ENCODE peak calls at places on chromosomes 4 and X, in four cellular contexts. One of them, this sample, is unnamed.

GRCh38 chr4:76306882-76307669 is 543 bp downstream of the STBD1 start:
- DNase-seq in lower lobe of right lung: peak; percentile 78
- DNase-seq in H9: peak; percentile 70
- DNase-seq in GM20000: peak; percentile 40
- DNase-seq in this sample: peak; percentile 68

GRCh38 chr4:47490550-47490949 is 5.5 kb downstream of the ATP10D start:
- DNase-seq in GM20000: no peak
- DNase-seq in lower lobe of right lung: no peak
- DNase-seq in H9: peak; percentile 53
- DNase-seq in this sample: peak; percentile 17

GRCh38 chr4:4387531-4388311 is 819 bp downstream of the NSG1 start:
- DNase-seq in lower lobe of right lung: no peak
- DNase-seq in GM20000: no peak
- DNase-seq in H9: no peak
- DNase-seq in this sample: no peak

GRCh38 chr4:153204247-153205027 is at the start of gene TRIM2:
- DNase-seq in H9: peak; percentile 88
- DNase-seq in GM20000: no peak
- DNase-seq in lower lobe of right lung: peak; percentile 72
- DNase-seq in this sample: peak; percentile 78

GRCh38 chrX:41677183-41677582 is 11.6 kb upstream of the GPR34 start:
- DNase-seq in H9: no peak
- DNase-seq in lower lobe of right lung: no peak
- DNase-seq in GM20000: no peak
- DNase-seq in this sample: no peak

GRCh38 chrX:19805054-19805690 is 82.2 kb downstream of the SH3KBP1 start:
- DNase-seq in lower lobe of right lung: no peak
- DNase-seq in H9: no peak
- DNase-seq in GM20000: no peak
- DNase-seq in this sample: no peak

GRCh38 chr4:177673980-177674504 is 231.8 kb upstream of the AGA start:
- DNase-seq in GM20000: no peak
- DNase-seq in H9: no peak
- DNase-seq in lower lobe of right lung: no peak
- DNase-seq in this sample: no peak

GRCh38 chrX:24149346-24150050 is at the start of gene ZFX:
- DNase-seq in GM20000: peak; percentile 63
- DNase-seq in H9: peak; percentile 58
- DNase-seq in lower lobe of right lung: peak; percentile 79
- DNase-seq in this sample: peak; percentile 73

GRCh38 chr4:37977471-37978452 is 17.6 kb downstream of the PTTG2 start:
- DNase-seq in GM20000: peak; percentile 80
- DNase-seq in lower lobe of right lung: peak; percentile 88
- DNase-seq in H9: no peak
- DNase-seq in this sample: peak; percentile 85

GRCh38 chrX:101347859-101348451 is 587 bp downstream of the TIMM8A start:
- DNase-seq in H9: no peak
- DNase-seq in GM20000: peak; percentile 15
- DNase-seq in lower lobe of right lung: no peak
- DNase-seq in this sample: no peak

GRCh38 chr4:185435466-185435865 is 9.7 kb upstream of the UFSP2 start:
- DNase-seq in GM20000: no peak
- DNase-seq in lower lobe of right lung: no peak
- DNase-seq in H9: no peak
- DNase-seq in this sample: no peak

GRCh38 chr4:94962484-94962883 is 204.7 kb downstream of the BMPR1B start:
- DNase-seq in GM20000: no peak
- DNase-seq in lower lobe of right lung: no peak
- DNase-seq in H9: no peak
- DNase-seq in this sample: no peak

GRCh38 chr4:145827885-145828284 is 110.7 kb downstream of the ZNF827 start:
- DNase-seq in H9: no peak
- DNase-seq in GM20000: no peak
- DNase-seq in lower lobe of right lung: no peak
- DNase-seq in this sample: no peak

GRCh38 chr4:118740869-118741268 is 55.7 kb downstream of the METTL14 start:
- DNase-seq in GM20000: peak; percentile 8
- DNase-seq in H9: no peak
- DNase-seq in lower lobe of right lung: no peak
- DNase-seq in this sample: no peak

GRCh38 chrX:100647739-100648138 is 3.7 kb downstream of the SRPX2 start:
- DNase-seq in lower lobe of right lung: no peak
- DNase-seq in H9: no peak
- DNase-seq in GM20000: no peak
- DNase-seq in this sample: no peak

GRCh38 chr4:15684498-15684897 is 2.9 kb downstream of the FAM200B start:
- DNase-seq in lower lobe of right lung: no peak
- DNase-seq in GM20000: no peak
- DNase-seq in H9: no peak
- DNase-seq in this sample: no peak

GRCh38 chr4:15682790-15683495 is 1.3 kb downstream of the FAM200B start:
- DNase-seq in H9: no peak
- DNase-seq in GM20000: no peak
- DNase-seq in lower lobe of right lung: no peak
- DNase-seq in this sample: no peak

GRCh38 chr4:15681067-15681371 is 608 bp upstream of the FAM200B start:
- DNase-seq in GM20000: no peak
- DNase-seq in lower lobe of right lung: no peak
- DNase-seq in H9: no peak
- DNase-seq in this sample: no peak

GRCh38 chr4:15682340-15682725 is 706 bp downstream of the FAM200B start:
- DNase-seq in GM20000: no peak
- DNase-seq in H9: no peak
- DNase-seq in lower lobe of right lung: no peak
- DNase-seq in this sample: no peak

DNA sequence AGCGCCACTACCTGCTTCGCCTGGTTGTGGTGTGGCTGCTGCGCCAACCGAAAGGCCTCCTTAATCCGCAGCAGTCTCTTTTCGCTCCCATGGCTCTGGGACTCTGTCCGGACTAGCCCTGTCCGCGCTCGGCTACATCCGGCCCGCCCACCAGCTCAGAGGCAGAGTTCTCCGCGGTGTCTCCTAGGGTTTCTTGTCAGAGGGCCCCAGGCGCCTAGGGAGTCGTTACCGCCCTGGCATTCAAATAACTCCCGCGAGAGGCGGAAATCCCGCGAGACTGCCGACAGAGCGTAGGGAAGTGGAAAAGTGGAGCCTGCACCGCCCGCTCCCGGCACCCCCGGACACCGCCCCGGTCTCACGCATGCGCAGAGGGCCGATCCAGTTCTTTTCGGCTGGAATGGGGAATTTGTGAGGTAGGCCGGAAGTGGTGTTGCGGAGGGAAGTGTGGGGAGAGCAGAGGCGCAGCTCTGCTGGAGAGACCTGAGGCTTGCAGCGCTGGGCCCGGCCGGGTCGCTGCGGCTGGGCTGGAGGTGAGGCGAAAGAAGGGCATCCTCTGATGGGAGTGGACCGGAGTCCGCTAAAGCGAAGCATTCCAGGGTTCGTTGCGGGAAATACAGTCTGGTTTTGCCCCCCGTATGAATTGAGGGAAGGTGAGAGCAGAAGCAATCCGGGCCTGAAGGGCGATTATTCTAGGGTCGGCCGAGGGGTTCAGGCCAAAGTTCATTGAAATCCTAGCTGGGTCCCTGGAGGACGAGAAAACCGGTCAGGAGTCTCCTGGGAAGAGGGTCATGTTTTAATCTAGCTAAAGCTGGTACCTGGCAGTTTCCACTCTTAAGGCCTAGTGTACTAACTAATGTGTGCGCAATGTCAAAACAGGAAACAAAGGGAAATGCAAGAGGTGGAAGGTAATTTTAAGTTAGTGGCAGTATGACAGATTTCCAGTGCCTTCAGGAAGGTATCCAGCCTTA is at the start of gene FAM200B:
- DNase-seq in H9: peak; percentile 100
- DNase-seq in lower lobe of right lung: peak; percentile 98
- DNase-seq in GM20000: peak; percentile 97
- DNase-seq in this sample: peak; percentile 100
- TF ChIP-seq CTCF in H9: no peak
- TF ChIP-seq CTCF in lower lobe of right lung: peak; percentile 27
- TF ChIP-seq CTCF in GM20000: no peak
- TF ChIP-seq CTCF in this sample: peak; percentile 23

DNA sequence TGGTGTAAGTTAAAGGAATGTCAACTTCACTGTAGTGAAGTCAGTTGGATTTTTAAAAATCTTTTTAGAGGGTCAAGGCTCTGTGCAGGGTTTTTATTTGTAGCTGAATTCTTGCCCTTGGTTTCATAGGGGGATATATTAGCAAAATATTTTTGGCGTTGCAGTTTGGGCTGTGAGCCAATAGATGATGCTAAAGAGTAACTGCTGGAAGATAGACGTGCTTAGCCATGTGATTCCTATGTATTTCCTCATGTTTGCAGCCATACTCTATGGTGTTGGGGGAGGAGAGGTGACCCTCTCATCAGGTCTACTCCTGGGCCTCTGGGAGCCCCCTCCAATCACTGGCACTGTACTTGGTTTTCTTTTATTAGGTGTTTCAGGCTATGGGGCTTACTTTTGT is 246.7 kb upstream of the ARHGAP24 start:
- DNase-seq in lower lobe of right lung: no peak
- DNase-seq in H9: no peak
- DNase-seq in GM20000: no peak
- DNase-seq in this sample: no peak
- TF ChIP-seq CTCF in lower lobe of right lung: no peak
- TF ChIP-seq CTCF in H9: peak; percentile 49
- TF ChIP-seq CTCF in GM20000: no peak
- TF ChIP-seq CTCF in this sample: peak; percentile 50

DNA sequence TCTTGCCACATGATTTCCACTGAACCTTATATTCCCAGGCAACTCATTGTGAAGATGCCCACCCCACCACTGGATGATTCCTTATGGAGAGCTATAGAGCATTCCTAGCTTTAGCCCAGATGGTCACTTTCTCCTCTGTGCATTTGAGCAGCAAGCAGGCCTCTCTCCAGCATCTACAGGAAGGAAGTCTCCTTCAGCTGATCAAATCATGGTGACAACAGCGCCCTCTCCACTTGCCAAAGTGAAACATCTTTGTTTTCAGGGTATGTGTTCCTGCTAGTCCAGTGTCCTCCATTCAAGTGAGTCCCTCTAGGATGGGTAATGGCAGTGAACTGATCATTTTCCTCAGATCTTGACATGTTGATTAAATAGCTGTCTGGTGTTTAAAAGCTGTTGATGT is 10.9 kb upstream of the SYTL5 start:
- DNase-seq in lower lobe of right lung: no peak
- DNase-seq in H9: no peak
- DNase-seq in GM20000: no peak
- DNase-seq in this sample: peak; percentile 9
- TF ChIP-seq CTCF in lower lobe of right lung: no peak
- TF ChIP-seq CTCF in H9: peak; percentile 17
- TF ChIP-seq CTCF in GM20000: no peak
- TF ChIP-seq CTCF in this sample: no peak

DNA sequence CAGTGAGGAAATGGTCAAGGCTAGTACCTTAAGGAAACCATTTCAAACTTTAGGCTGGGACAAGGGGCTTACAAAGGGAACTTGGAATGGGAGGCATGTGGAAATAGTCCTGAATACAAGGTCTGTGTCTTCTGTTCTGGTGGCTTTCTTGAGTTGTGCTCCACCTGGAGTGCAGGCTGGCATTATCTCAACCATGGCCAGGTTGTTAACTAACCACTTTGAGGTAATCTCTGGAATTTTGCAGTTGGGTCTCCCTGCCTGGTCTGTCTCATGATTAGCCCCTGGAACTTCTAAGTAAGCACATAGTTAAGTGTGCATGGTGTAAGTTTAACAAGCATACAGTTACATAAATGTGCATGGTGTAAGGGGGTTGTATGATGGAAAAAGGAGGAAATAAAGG is 77.5 kb downstream of the PCDH18 start:
- DNase-seq in GM20000: no peak
- DNase-seq in H9: no peak
- DNase-seq in lower lobe of right lung: no peak
- DNase-seq in this sample: no peak
- TF ChIP-seq CTCF in GM20000: no peak
- TF ChIP-seq CTCF in H9: no peak
- TF ChIP-seq CTCF in lower lobe of right lung: no peak
- TF ChIP-seq CTCF in this sample: no peak

GRCh38 chr4:135418353-135418752 is 1216.8 kb upstream of the PABPC4L start:
- DNase-seq in H9: peak; percentile 32
- DNase-seq in lower lobe of right lung: no peak
- DNase-seq in GM20000: peak; percentile 7
- DNase-seq in this sample: peak; percentile 45
- TF ChIP-seq CTCF in H9: peak; percentile 72
- TF ChIP-seq CTCF in lower lobe of right lung: no peak
- TF ChIP-seq CTCF in GM20000: peak; percentile 10
- TF ChIP-seq CTCF in this sample: peak; percentile 67

DNA sequence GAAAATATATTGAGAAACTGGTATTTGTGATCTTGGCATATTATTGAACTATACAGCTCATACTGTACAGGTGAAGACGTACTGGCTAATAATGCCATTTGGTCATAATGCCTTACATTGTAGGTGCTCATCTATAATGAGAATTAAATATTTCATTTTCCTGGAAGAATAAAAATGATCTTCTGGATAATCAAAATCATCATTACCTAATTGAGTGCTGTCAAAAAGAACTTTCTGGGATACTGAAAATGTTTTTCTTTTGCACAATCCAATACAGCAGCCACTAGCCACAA is 4.1 kb downstream of the RASGEF1B start:
- DNase-seq in GM20000: no peak
- DNase-seq in H9: no peak
- DNase-seq in lower lobe of right lung: no peak
- DNase-seq in this sample: no peak
- TF ChIP-seq CTCF in GM20000: no peak
- TF ChIP-seq CTCF in H9: no peak
- TF ChIP-seq CTCF in lower lobe of right lung: no peak
- TF ChIP-seq CTCF in this sample: no peak

GRCh38 chrX:143648705-143649104 is 12.8 kb upstream of the SLITRK4 start:
- DNase-seq in GM20000: no peak
- DNase-seq in H9: peak; percentile 30
- DNase-seq in lower lobe of right lung: peak; percentile 39
- DNase-seq in this sample: no peak
- TF ChIP-seq CTCF in GM20000: no peak
- TF ChIP-seq CTCF in H9: peak; percentile 57
- TF ChIP-seq CTCF in lower lobe of right lung: peak; percentile 15
- TF ChIP-seq CTCF in this sample: peak; percentile 32

GRCh38 chr4:98148856-98149255 is 5.6 kb upstream of the STPG2 start:
- DNase-seq in lower lobe of right lung: no peak
- DNase-seq in H9: no peak
- DNase-seq in GM20000: no peak
- DNase-seq in this sample: no peak

GRCh38 chr4:98151145-98151929 is 8.1 kb upstream of the STPG2 start:
- DNase-seq in GM20000: no peak
- DNase-seq in H9: no peak
- DNase-seq in lower lobe of right lung: no peak
- DNase-seq in this sample: no peak

GRCh38 chr4:98150092-98150761 is 7.0 kb upstream of the STPG2 start:
- DNase-seq in GM20000: no peak
- DNase-seq in lower lobe of right lung: no peak
- DNase-seq in H9: no peak
- DNase-seq in this sample: no peak
- TF ChIP-seq CTCF in GM20000: no peak
- TF ChIP-seq CTCF in lower lobe of right lung: no peak
- TF ChIP-seq CTCF in H9: peak; percentile 61
- TF ChIP-seq CTCF in this sample: no peak

GRCh38 chrX:56788229-56788628 is 59.2 kb downstream of the NBDY start:
- DNase-seq in lower lobe of right lung: no peak
- DNase-seq in H9: no peak
- DNase-seq in GM20000: no peak
- DNase-seq in this sample: peak; percentile 58
- TF ChIP-seq CTCF in lower lobe of right lung: no peak
- TF ChIP-seq CTCF in H9: no peak
- TF ChIP-seq CTCF in GM20000: no peak
- TF ChIP-seq CTCF in this sample: peak; percentile 32